ENCODE peak calls at places on chromosomes 3 and 15, in five cellular contexts. X is OCI-LY7, B is activated T-cell treated with anti-CD3 and anti-CD28 coated beads for 1 hour, A is GM19239, O is NCI-H1092 treated with DMSO at 0.1 percent for 48 hours. D is an unnamed sample.

GRCh38 chr3:189900578-189900977 is 220.1 kb downstream of the P3H2 start:
- DNase-seq in A (no peak), X (no peak), O (no peak), B (no peak), D (no peak)

GRCh38 chr3:12663311-12663935 is 494 bp downstream of the RAF1 start:
- DNase-seq in O (peak; percentile 45), X (peak; percentile 70), A (no peak), B (peak; percentile 41), D (no peak)

GRCh38 chr15:98035577-98036010 is 75.1 kb downstream of the ARRDC4 start:
- DNase-seq in O (no peak), B (no peak), A (no peak), X (no peak), D (no peak)

GRCh38 chr3:33577173-33577572 is 137.0 kb upstream of the UBP1 start:
- DNase-seq in A (no peak), B (no peak), X (no peak), O (no peak), D (no peak)

GRCh38 chr15:35545316-35545824 is 595 bp downstream of the DPH6 start:
- DNase-seq in A (peak; percentile 0), B (peak; percentile 4), X (peak; percentile 50), O (peak; percentile 60), D (no peak)

GRCh38 chr3:119146578-119147375 is 812 bp downstream of the TEX55 start:
- DNase-seq in X (no peak), A (no peak), B (no peak), O (no peak), D (no peak)

GRCh38 chr3:195403244-195403643 is 39.6 kb downstream of the ACAP2 start:
- DNase-seq in B (no peak), X (no peak), O (no peak), A (no peak), D (no peak)

GRCh38 chr3:139197251-139197650 is 146.6 kb upstream of the MRPS22 start:
- DNase-seq in X (no peak), O (no peak), B (no peak), A (no peak), D (no peak)

GRCh38 chr15:40297356-40297755 is 10.4 kb downstream of the PLCB2 start:
- DNase-seq in O (no peak), X (no peak), A (no peak), B (no peak), D (no peak)

GRCh38 chr15:38668433-38669159 is 104.0 kb upstream of the RASGRP1 start:
- DNase-seq in A (no peak), B (no peak), O (no peak), X (no peak), D (no peak)

GRCh38 chr3:188807002-188807401 is 364.8 kb upstream of the TPRG1 start:
- DNase-seq in A (no peak), X (peak; percentile 28), O (peak; percentile 2), B (no peak), D (no peak)

GRCh38 chr3:40102182-40102581 is 207.3 kb upstream of the EIF1B start:
- DNase-seq in A (no peak), X (no peak), B (no peak), O (no peak), D (no peak)

GRCh38 chr3:182487048-182487447 is 306.3 kb upstream of the ATP11B start:
- DNase-seq in O (no peak), X (no peak), A (no peak), B (no peak), D (no peak)

GRCh38 chr3:138945646-138946553 is 1.0 kb downstream of the FOXL2 start:
- DNase-seq in X (no peak), B (no peak), A (no peak), O (no peak), D (no peak)

GRCh38 chr15:41256577-41257038 is 25.5 kb downstream of the CHP1 start:
- DNase-seq in A (no peak), B (no peak), O (no peak), X (no peak), D (no peak)

GRCh38 chr3:141412936-141413354 is 44.6 kb downstream of the ZBTB38 start:
- DNase-seq in A (no peak), X (no peak), B (no peak), O (peak; percentile 90), D (peak; percentile 76)

GRCh38 chr3:136938334-136938733 is 19.4 kb upstream of the IL20RB start:
- DNase-seq in O (no peak), A (no peak), X (no peak), B (no peak), D (peak; percentile 65)

GRCh38 chr15:45871121-45871855 is 236.5 kb downstream of the SQOR start:
- DNase-seq in A (no peak), X (no peak), O (no peak), B (no peak), D (no peak)

GRCh38 chr15:40238927-40239591 is at the start of gene PAK6:
- DNase-seq in A (no peak), X (peak; percentile 15), B (no peak), O (peak; percentile 33), D (no peak)

GRCh38 chr15:29268706-29269484 is 727 bp downstream of the NSMCE3 start:
- DNase-seq in X (peak; percentile 63), B (peak; percentile 27), O (peak; percentile 43), A (no peak), D (no peak)

GRCh38 chr15:45785897-45786296 is 151.1 kb downstream of the SQOR start:
- DNase-seq in B (no peak), O (no peak), A (no peak), X (no peak), D (no peak)

GRCh38 chr3:65819896-65820295 is 218.8 kb downstream of the MAGI1 start:
- DNase-seq in O (no peak), B (no peak), A (no peak), X (no peak), D (no peak)

GRCh38 chr3:182364323-182364722 is 429.0 kb upstream of the ATP11B start:
- DNase-seq in A (no peak), B (no peak), O (peak; percentile 70), X (no peak), D (no peak)

GRCh38 chr3:194536883-194537637 is 50.3 kb upstream of the ATP13A3 start:
- DNase-seq in A (no peak), X (no peak), O (peak; percentile 75), B (no peak), D (no peak)

GRCh38 chr3:150547045-150547753 is 612 bp downstream of the EIF2A start:
- DNase-seq in O (peak; percentile 8), X (no peak), B (no peak), A (no peak), D (no peak)

GRCh38 chr3:17039579-17039978 is 154.8 kb downstream of the PLCL2 start:
- DNase-seq in X (no peak), B (no peak), A (no peak), O (no peak), D (peak; percentile 70)

GRCh38 chr15:54594115-54594514 is 602.6 kb downstream of the RSL24D1 start:
- DNase-seq in O (no peak), B (no peak), A (no peak), X (no peak), D (no peak)

GRCh38 chr15:65795663-65796201 is 3.6 kb upstream of the DENND4A start:
- DNase-seq in O (no peak), X (no peak), A (no peak), B (no peak), D (no peak)

GRCh38 chr15:49270541-49271421 is 100.7 kb downstream of the GALK2 start:
- DNase-seq in A (no peak), O (no peak), B (no peak), X (no peak), D (peak; percentile 67)

GRCh38 chr3:13378155-13378554 is 42.0 kb downstream of the NUP210 start:
- DNase-seq in X (no peak), A (no peak), B (no peak), O (no peak), D (peak; percentile 12)

GRCh38 chr15:97815841-97816240 is 144.7 kb upstream of the ARRDC4 start:
- DNase-seq in A (no peak), B (no peak), X (no peak), O (no peak), D (no peak)

GRCh38 chr3:45988804-45989203 is 6.8 kb downstream of the FYCO1 start:
- DNase-seq in B (no peak), O (no peak), A (no peak), X (no peak), D (no peak)

GRCh38 chr15:90354986-90355385 is 2.9 kb downstream of the ZNF774 start:
- DNase-seq in X (no peak), A (no peak), B (no peak), O (no peak), D (no peak)

GRCh38 chr15:85124173-85124572 is 142.5 kb downstream of the PDE8A start:
- DNase-seq in A (no peak), X (no peak), O (no peak), B (no peak), D (no peak)

GRCh38 chr3:45978348-45978747 is 17.3 kb downstream of the FYCO1 start:
- DNase-seq in O (no peak), B (peak; percentile 17), A (no peak), X (no peak), D (no peak)

GRCh38 chr3:125110876-125111480 is 55.2 kb upstream of the HEG1 start:
- DNase-seq in O (no peak), B (no peak), A (no peak), X (no peak), D (no peak)

GRCh38 chr15:51752918-51753317 is 1.5 kb downstream of the TMOD2 start:
- DNase-seq in A (no peak), X (no peak), B (no peak), O (no peak), D (no peak)